ENCODE peak calls at places on chromosomes 2 and 18, in ten cellular contexts. One of them, this sample, is unnamed.

GRCh38 chr2:240689975-240690374 is 1.7 kb upstream of the AQP12A start:
- DNase-seq in NCI-H2081: no peak
- DNase-seq in progenitor cell of endocrine pancreas: no peak
- DNase-seq in WTC11: no peak
- DNase-seq in T-helper 1 cell: no peak
- DNase-seq in stimulated activated CD4-positive, alpha-beta T cell treated with anti-CD3 and anti-CD28 coated beads, TNF-alpha, amount 100 ng/mL, for 48 hours: no peak
- DNase-seq in HFF-Myc: no peak
- DNase-seq in activated T-helper 1 cell treated with anti-CD3 and anti-CD28 coated beads, Interleukin-2, amount 50 U/mL, for 16 hours: no peak
- DNase-seq in mesothelial cell of epicardium: no peak
- DNase-seq in transverse colon: no peak
- DNase-seq in this sample: no peak

GRCh38 chr2:189579585-189579984 is 1.0 kb downstream of the SLC40A1 start:
- DNase-seq in progenitor cell of endocrine pancreas: no peak
- DNase-seq in stimulated activated CD4-positive, alpha-beta T cell treated with anti-CD3 and anti-CD28 coated beads, TNF-alpha, amount 100 ng/mL, for 48 hours: no peak
- DNase-seq in NCI-H2081: no peak
- DNase-seq in activated T-helper 1 cell treated with anti-CD3 and anti-CD28 coated beads, Interleukin-2, amount 50 U/mL, for 16 hours: no peak
- DNase-seq in T-helper 1 cell: no peak
- DNase-seq in transverse colon: no peak
- DNase-seq in mesothelial cell of epicardium: no peak
- DNase-seq in WTC11: no peak
- DNase-seq in HFF-Myc: no peak
- DNase-seq in this sample: no peak

GRCh38 chr2:166651080-166651675 is 157.1 kb upstream of the SCN7A start:
- DNase-seq in HFF-Myc: peak; percentile 38
- DNase-seq in NCI-H2081: peak; percentile 1
- DNase-seq in activated T-helper 1 cell treated with anti-CD3 and anti-CD28 coated beads, Interleukin-2, amount 50 U/mL, for 16 hours: no peak
- DNase-seq in stimulated activated CD4-positive, alpha-beta T cell treated with anti-CD3 and anti-CD28 coated beads, TNF-alpha, amount 100 ng/mL, for 48 hours: no peak
- DNase-seq in progenitor cell of endocrine pancreas: no peak
- DNase-seq in T-helper 1 cell: no peak
- DNase-seq in WTC11: no peak
- DNase-seq in mesothelial cell of epicardium: no peak
- DNase-seq in transverse colon: no peak
- DNase-seq in this sample: no peak

GRCh38 chr18:56168049-56168781 is 470.2 kb downstream of the TXNL1 start:
- DNase-seq in stimulated activated CD4-positive, alpha-beta T cell treated with anti-CD3 and anti-CD28 coated beads, TNF-alpha, amount 100 ng/mL, for 48 hours: no peak
- DNase-seq in mesothelial cell of epicardium: no peak
- DNase-seq in activated T-helper 1 cell treated with anti-CD3 and anti-CD28 coated beads, Interleukin-2, amount 50 U/mL, for 16 hours: no peak
- DNase-seq in T-helper 1 cell: no peak
- DNase-seq in transverse colon: no peak
- DNase-seq in progenitor cell of endocrine pancreas: no peak
- DNase-seq in WTC11: no peak
- DNase-seq in HFF-Myc: peak; percentile 17
- DNase-seq in NCI-H2081: no peak
- DNase-seq in this sample: no peak

GRCh38 chr2:174554514-174555119 is 43.0 kb downstream of the WIPF1 start:
- DNase-seq in T-helper 1 cell: no peak
- DNase-seq in stimulated activated CD4-positive, alpha-beta T cell treated with anti-CD3 and anti-CD28 coated beads, TNF-alpha, amount 100 ng/mL, for 48 hours: no peak
- DNase-seq in mesothelial cell of epicardium: no peak
- DNase-seq in WTC11: no peak
- DNase-seq in transverse colon: no peak
- DNase-seq in NCI-H2081: no peak
- DNase-seq in progenitor cell of endocrine pancreas: no peak
- DNase-seq in activated T-helper 1 cell treated with anti-CD3 and anti-CD28 coated beads, Interleukin-2, amount 50 U/mL, for 16 hours: no peak
- DNase-seq in HFF-Myc: no peak
- DNase-seq in this sample: no peak

GRCh38 chr2:240598311-240598911 is 11.9 kb downstream of the CAPN10 start:
- DNase-seq in HFF-Myc: no peak
- DNase-seq in T-helper 1 cell: no peak
- DNase-seq in WTC11: no peak
- DNase-seq in mesothelial cell of epicardium: peak; percentile 16
- DNase-seq in NCI-H2081: no peak
- DNase-seq in stimulated activated CD4-positive, alpha-beta T cell treated with anti-CD3 and anti-CD28 coated beads, TNF-alpha, amount 100 ng/mL, for 48 hours: no peak
- DNase-seq in activated T-helper 1 cell treated with anti-CD3 and anti-CD28 coated beads, Interleukin-2, amount 50 U/mL, for 16 hours: no peak
- DNase-seq in progenitor cell of endocrine pancreas: no peak
- DNase-seq in transverse colon: peak; percentile 6
- DNase-seq in this sample: peak; percentile 11

GRCh38 chr2:112582314-112582746 is 2.1 kb upstream of the CHCHD5 start:
- DNase-seq in transverse colon: no peak
- DNase-seq in stimulated activated CD4-positive, alpha-beta T cell treated with anti-CD3 and anti-CD28 coated beads, TNF-alpha, amount 100 ng/mL, for 48 hours: peak; percentile 31
- DNase-seq in progenitor cell of endocrine pancreas: no peak
- DNase-seq in activated T-helper 1 cell treated with anti-CD3 and anti-CD28 coated beads, Interleukin-2, amount 50 U/mL, for 16 hours: no peak
- DNase-seq in NCI-H2081: peak; percentile 56
- DNase-seq in mesothelial cell of epicardium: no peak
- DNase-seq in T-helper 1 cell: peak; percentile 27
- DNase-seq in HFF-Myc: peak; percentile 59
- DNase-seq in WTC11: no peak
- DNase-seq in this sample: no peak

GRCh38 chr2:222459983-222460382 is 35.6 kb downstream of the SGPP2 start:
- DNase-seq in progenitor cell of endocrine pancreas: no peak
- DNase-seq in T-helper 1 cell: no peak
- DNase-seq in activated T-helper 1 cell treated with anti-CD3 and anti-CD28 coated beads, Interleukin-2, amount 50 U/mL, for 16 hours: no peak
- DNase-seq in HFF-Myc: no peak
- DNase-seq in transverse colon: no peak
- DNase-seq in WTC11: no peak
- DNase-seq in mesothelial cell of epicardium: no peak
- DNase-seq in NCI-H2081: no peak
- DNase-seq in stimulated activated CD4-positive, alpha-beta T cell treated with anti-CD3 and anti-CD28 coated beads, TNF-alpha, amount 100 ng/mL, for 48 hours: no peak
- DNase-seq in this sample: no peak

GRCh38 chr18:45627204-45627526 is 11.9 kb downstream of the SLC14A2 start:
- DNase-seq in WTC11: no peak
- DNase-seq in HFF-Myc: no peak
- DNase-seq in activated T-helper 1 cell treated with anti-CD3 and anti-CD28 coated beads, Interleukin-2, amount 50 U/mL, for 16 hours: no peak
- DNase-seq in stimulated activated CD4-positive, alpha-beta T cell treated with anti-CD3 and anti-CD28 coated beads, TNF-alpha, amount 100 ng/mL, for 48 hours: no peak
- DNase-seq in NCI-H2081: no peak
- DNase-seq in progenitor cell of endocrine pancreas: no peak
- DNase-seq in T-helper 1 cell: no peak
- DNase-seq in mesothelial cell of epicardium: no peak
- DNase-seq in transverse colon: no peak
- DNase-seq in this sample: no peak

GRCh38 chr2:111946294-111947114 is 48.1 kb downstream of the MERTK start:
- DNase-seq in T-helper 1 cell: no peak
- DNase-seq in progenitor cell of endocrine pancreas: no peak
- DNase-seq in stimulated activated CD4-positive, alpha-beta T cell treated with anti-CD3 and anti-CD28 coated beads, TNF-alpha, amount 100 ng/mL, for 48 hours: no peak
- DNase-seq in HFF-Myc: peak; percentile 49
- DNase-seq in mesothelial cell of epicardium: no peak
- DNase-seq in WTC11: no peak
- DNase-seq in transverse colon: peak; percentile 58
- DNase-seq in NCI-H2081: no peak
- DNase-seq in activated T-helper 1 cell treated with anti-CD3 and anti-CD28 coated beads, Interleukin-2, amount 50 U/mL, for 16 hours: no peak
- DNase-seq in this sample: no peak

This sample was measured in glutamatergic neuron.